ENCODE peak calls at places on chromosomes 13 and 19, in nine cellular contexts. N, U, F, S, H, A, D, T and P are unnamed samples.

GRCh38 chr13:44583126-44583525 is 7.0 kb upstream of the TSC22D1 start:
- DNase-seq in N (no peak), U (no peak), F (no peak), S (no peak), H (no peak), A (no peak), D (no peak), T (no peak), P (no peak)

GRCh38 chr13:73364706-73365105 is 305.9 kb downstream of the KLF5 start:
- DNase-seq in N (no peak), U (no peak), F (no peak), S (peak; percentile 54), H (no peak), A (no peak), D (no peak), T (no peak), P (peak; percentile 21)

GRCh38 chr19:15291666-15292065 is 40.7 kb downstream of the BRD4 start:
- DNase-seq in N (no peak), U (no peak), F (no peak), S (no peak), H (no peak), A (no peak), D (no peak), T (no peak), P (no peak)

GRCh38 chr13:51325837-51326236 is 13.7 kb upstream of the SERPINE3 start:
- DNase-seq in N (no peak), U (no peak), F (no peak), S (no peak), H (no peak), A (no peak), D (no peak), T (peak; percentile 13), P (no peak)

GRCh38 chr19:14477417-14478112 is 2.4 kb upstream of the PTGER1 start:
- DNase-seq in N (no peak), U (no peak), F (no peak), S (no peak), H (no peak), A (no peak), D (no peak), T (no peak), P (no peak)

GRCh38 chr13:84609716-84610115 is 727.4 kb upstream of the SLITRK1 start:
- DNase-seq in N (no peak), U (no peak), F (no peak), S (no peak), H (no peak), A (no peak), D (no peak), T (no peak), P (peak; percentile 5)

GRCh38 chr13:32125746-32126145 is 94.2 kb downstream of the FRY start:
- DNase-seq in N (no peak), U (no peak), F (no peak), S (no peak), H (no peak), A (no peak), D (no peak), T (no peak), P (no peak)

GRCh38 chr13:36674337-36675212 is 755 bp downstream of the SERTM1 start:
- DNase-seq in N (no peak), U (no peak), F (no peak), S (no peak), H (no peak), A (no peak), D (no peak), T (no peak), P (no peak)

GRCh38 chr19:55284405-55285058 is 735 bp downstream of the BRSK1 start:
- DNase-seq in N (no peak), U (no peak), F (no peak), S (no peak), H (no peak), A (no peak), D (no peak), T (no peak), P (no peak)

GRCh38 chr19:55478364-55478763 is 1.9 kb downstream of the ZNF628 start:
- DNase-seq in N (no peak), U (no peak), F (no peak), S (no peak), H (no peak), A (no peak), D (no peak), T (no peak), P (no peak)

GRCh38 chr19:34556500-34556899 is 74.9 kb downstream of the WTIP start:
- DNase-seq in N (no peak), U (no peak), F (no peak), S (no peak), H (peak; percentile 34), A (peak; percentile 45), D (peak; percentile 15), T (no peak), P (peak; percentile 23)

GRCh38 chr13:29160862-29161261 is 340.7 kb downstream of the MTUS2 start:
- DNase-seq in N (no peak), U (no peak), F (no peak), S (no peak), H (no peak), A (no peak), D (no peak), T (no peak), P (no peak)

GRCh38 chr13:22220186-22221160 is 549.6 kb downstream of the FGF9 start:
- DNase-seq in N (no peak), U (no peak), F (no peak), S (no peak), H (no peak), A (no peak), D (no peak), T (no peak), P (no peak)

GRCh38 chr19:41886761-41887710 is 4.1 kb downstream of the ARHGEF1 start:
- DNase-seq in N (peak; percentile 56), U (no peak), F (peak; percentile 71), S (no peak), H (no peak), A (no peak), D (no peak), T (no peak), P (no peak)

GRCh38 chr13:38309397-38309796 is 40.3 kb upstream of the UFM1 start:
- DNase-seq in N (no peak), U (no peak), F (no peak), S (no peak), H (no peak), A (no peak), D (no peak), T (no peak), P (no peak)

GRCh38 chr13:109790951-109791605 is 4.7 kb upstream of the IRS2 start:
- DNase-seq in N (no peak), U (no peak), F (peak; percentile 28), S (peak; percentile 33), H (peak; percentile 42), A (peak; percentile 71), D (no peak), T (no peak), P (peak; percentile 56)

GRCh38 chr19:42634409-42635232 is 39.9 kb upstream of the CEACAM8 start:
- DNase-seq in N (peak; percentile 36), U (no peak), F (no peak), S (no peak), H (peak; percentile 57), A (peak; percentile 33), D (peak; percentile 23), T (no peak), P (no peak)